ENCODE peak calls at places on chromosomes 7 and 10, in seven cellular contexts. J is neuronal stem cell, S is HCT116, L is MM.1S, R is neural progenitor cell, W is fibroblast of lung, T is PC-3. K is an unnamed sample.

GRCh38 chr10:59905735-59906416 is 480 bp downstream of the CCDC6 start:
- DNase-seq in T (no peak), S (no peak), L (no peak), R (peak), W (no peak), J (no peak), K (no peak)

GRCh38 chr10:96259150-96259549 is 12.2 kb downstream of the BLNK start:
- DNase-seq in W (no peak), S (no peak), L (no peak), R (no peak), J (no peak), T (no peak), K (no peak)

GRCh38 chr10:83963446-83963845 is 175.9 kb upstream of the GHITM start:
- DNase-seq in S (no peak), J (no peak), L (no peak), W (no peak), T (no peak), R (no peak), K (no peak)

GRCh38 chr7:16814987-16815386 is 10.2 kb upstream of the AGR2 start:
- DNase-seq in L (no peak), R (no peak), W (no peak), J (no peak), T (no peak), S (no peak), K (no peak)

GRCh38 chr10:113713297-113713982 is 33.7 kb downstream of the CASP7 start:
- DNase-seq in J (no peak), S (no peak), L (no peak), T (no peak), W (no peak), R (no peak), K (no peak)

GRCh38 chr10:17506390-17506789 is 52.0 kb upstream of the ST8SIA6 start:
- DNase-seq in R (no peak), L (no peak), T (no peak), S (no peak), W (no peak), J (no peak), K (no peak)

GRCh38 chr10:53700227-53700626 is 927.6 kb upstream of the MBL2 start:
- DNase-seq in W (no peak), T (no peak), S (no peak), L (no peak), R (no peak), J (no peak), K (no peak)

GRCh38 chr7:111075498-111075897 is 15.4 kb upstream of the LRRN3 start:
- DNase-seq in L (no peak), S (no peak), T (no peak), J (no peak), R (no peak), W (no peak), K (no peak)

GRCh38 chr7:512541-513311 is 6.9 kb downstream of the PDGFA start:
- DNase-seq in W (peak), T (no peak), L (no peak), J (no peak), R (no peak), S (no peak), K (peak)

GRCh38 chr10:13294156-13294555 is 5.7 kb downstream of the PHYH start:
- DNase-seq in T (no peak), R (peak), J (no peak), S (no peak), W (no peak), L (no peak), K (no peak)

GRCh38 chr10:13291821-13292773 is 7.8 kb downstream of the PHYH start:
- DNase-seq in J (no peak), S (no peak), R (no peak), L (no peak), T (no peak), W (no peak), K (no peak)

GRCh38 chr10:13298748-13299436 is 972 bp downstream of the PHYH start:
- DNase-seq in T (no peak), J (no peak), S (no peak), R (no peak), W (no peak), L (no peak), K (no peak)

GRCh38 chr10:13296476-13296875 is 3.4 kb downstream of the PHYH start:
- DNase-seq in T (no peak), J (no peak), L (no peak), W (peak), R (no peak), S (no peak), K (no peak)

DNA sequence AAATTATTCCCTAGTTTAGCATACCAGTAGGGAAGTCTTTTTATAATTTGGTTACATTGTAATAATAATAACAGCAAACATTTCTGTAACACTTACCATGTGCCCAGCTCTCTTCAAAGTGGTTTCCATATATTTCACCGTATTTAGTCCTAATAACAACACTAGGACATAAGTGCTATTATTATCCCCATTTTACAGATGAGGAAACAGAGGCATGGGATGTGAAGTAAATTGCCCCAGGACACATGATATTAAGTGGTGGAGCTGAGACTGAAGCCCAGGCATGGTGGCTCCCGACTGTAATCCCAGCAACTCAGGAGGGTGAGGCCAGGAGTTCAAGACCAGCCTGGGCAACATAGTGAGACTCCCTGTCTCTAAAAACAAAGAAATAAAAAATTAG is 5.1 kb downstream of the PHYH start:
- DNase-seq in J (no peak), T (no peak), R (no peak), W (no peak), S (no peak), L (no peak), K (no peak)
- H2AFZ ChIP-seq in J (no peak), T (no peak), R (no peak), W (no peak), S (no peak), L (no peak), K (no peak)

DNA sequence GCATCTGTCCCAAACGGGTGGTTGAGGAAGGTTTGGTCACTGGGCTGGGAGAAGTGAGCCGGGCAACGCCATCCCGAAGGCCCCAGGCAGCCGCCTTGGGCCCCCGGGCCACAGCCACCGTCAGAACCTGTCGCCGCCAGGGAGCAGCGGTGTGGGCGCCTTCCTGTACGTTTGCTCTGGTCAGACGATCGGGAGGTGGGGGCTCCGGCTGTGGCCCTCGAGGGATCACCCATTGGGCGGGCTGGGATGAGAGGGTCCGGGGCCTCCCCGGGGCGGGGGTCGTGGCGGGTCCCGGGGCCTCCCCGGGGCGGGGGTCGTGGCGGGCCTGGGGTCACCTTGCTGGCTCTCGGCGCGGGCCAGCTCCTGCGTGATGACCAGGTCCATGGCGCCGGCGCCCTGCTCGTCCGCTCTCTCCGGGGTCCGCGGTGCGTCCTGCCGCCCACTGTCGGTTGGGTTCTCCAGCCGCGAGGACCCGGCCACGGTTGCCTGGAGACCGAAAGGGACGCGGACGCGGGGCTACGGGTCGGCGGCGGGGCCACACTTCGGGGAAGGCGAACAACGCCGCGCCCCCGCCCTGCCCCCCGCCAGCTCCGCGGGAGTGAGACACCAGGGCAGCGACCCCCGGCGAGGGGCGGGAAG is at the start of gene CFAP46:
- DNase-seq in S (peak), T (no peak), L (no peak), W (peak), J (peak), R (peak), K (peak)
- H3K4me3 ChIP-seq in S (peak), T (no peak), L (no peak), W (peak), J (peak), R (peak), K (peak)

GRCh38 chr7:130793855-130794618 is 60.0 kb upstream of the KLF14 start:
- DNase-seq in T (no peak), L (no peak), R (no peak), S (peak), W (peak), J (no peak), K (peak)
- H3K9ac ChIP-seq in T (no peak), L (no peak), R (no peak), S (peak), W (no peak), J (no peak), K (peak)

DNA sequence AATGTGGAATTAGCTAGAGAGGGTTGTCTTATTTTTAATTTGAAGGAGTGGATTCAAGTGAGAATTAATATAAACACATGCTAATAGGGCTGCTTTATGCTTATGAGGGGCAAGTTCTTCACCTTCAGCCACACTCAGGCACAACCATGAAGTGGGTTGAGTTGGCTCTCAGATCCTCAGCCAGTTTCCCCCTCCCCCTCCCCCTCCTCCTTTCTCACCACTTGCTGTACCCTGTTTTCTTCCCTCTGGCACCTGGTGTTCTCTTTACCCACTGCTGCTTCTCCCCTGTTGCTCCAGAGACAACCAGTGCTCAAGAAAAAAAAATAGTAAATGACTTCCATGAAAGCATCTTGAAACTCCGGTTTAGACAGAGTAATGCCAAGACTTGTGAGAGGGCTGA is 1083.3 kb downstream of the CNTNAP2 start:
- DNase-seq in S (no peak), J (peak), R (no peak), W (no peak), L (no peak), T (no peak), K (no peak)
- H2AFZ ChIP-seq in S (no peak), J (no peak), R (peak), W (no peak), L (no peak), T (no peak), K (no peak)

DNA sequence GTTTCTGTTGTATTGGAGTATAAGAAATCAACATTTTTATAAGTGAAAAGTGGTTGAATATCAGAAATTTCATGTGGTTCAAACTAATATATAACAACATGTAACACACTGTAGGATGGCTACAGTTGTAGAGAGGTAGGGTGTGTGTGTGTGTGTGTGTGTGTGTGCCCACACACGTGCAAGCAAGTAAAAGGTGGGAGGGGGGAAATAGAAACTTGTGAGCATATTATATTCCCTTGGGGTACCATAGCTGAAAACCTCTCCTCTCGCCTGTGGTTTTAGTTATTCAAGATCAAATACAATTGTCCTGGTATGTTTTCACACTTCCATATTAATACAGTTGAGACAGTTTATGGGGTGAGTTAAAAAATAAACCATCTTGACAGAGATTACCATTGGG is 26.2 kb downstream of the SMNDC1 start:
- DNase-seq in R (no peak), L (no peak), S (no peak), T (no peak), J (no peak), W (no peak), K (no peak)
- H3K4me3 ChIP-seq in R (no peak), L (no peak), S (no peak), T (no peak), J (no peak), W (no peak), K (no peak)

DNA sequence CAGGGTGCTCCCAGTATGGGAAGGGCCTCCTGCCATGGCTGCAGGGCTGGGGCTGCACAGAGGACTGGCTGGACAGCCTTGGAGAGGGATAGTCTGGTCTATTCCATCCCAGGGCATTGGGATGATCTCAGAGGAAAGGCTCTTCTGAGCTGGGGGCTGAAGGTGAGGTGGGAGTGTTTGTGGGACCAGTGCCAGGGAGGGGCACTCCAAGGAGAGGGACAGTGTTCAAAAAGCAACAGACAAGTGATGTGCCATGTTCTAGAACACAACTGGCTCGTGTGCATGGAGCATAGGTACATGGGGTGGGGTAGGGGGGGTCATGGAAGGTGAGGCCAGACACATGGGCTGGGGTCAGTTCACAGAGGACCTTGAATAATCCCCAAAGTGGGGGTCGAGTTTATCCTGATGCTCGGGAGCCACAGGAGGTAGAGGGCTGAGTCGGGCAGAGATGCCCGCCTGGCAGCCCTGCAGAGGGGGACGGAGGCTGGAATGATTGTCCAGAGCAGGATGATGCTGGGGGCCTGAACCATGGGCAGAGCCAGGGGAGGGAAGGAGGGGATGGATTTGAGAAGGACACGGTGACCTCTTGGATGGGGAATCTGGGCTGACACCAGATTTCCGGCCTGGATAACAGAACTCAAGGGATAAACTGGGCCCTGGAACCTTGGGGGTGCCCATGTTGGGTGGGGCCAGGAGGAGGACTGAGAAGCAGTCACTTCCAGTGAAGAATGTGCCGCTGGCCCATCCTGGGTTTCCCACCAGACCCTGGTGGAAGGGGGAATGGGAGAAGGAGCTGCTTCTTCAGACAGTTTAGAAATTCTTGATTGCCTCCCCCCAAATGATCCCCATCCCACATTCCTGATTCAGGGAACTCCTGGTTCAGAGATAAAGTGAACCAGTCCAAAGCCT is 50.4 kb downstream of the NEURL1 start:
- DNase-seq in T (no peak), S (no peak), R (no peak), L (no peak), J (no peak), W (no peak), K (no peak)
- H3K9ac ChIP-seq in T (no peak), S (peak), R (no peak), L (no peak), J (no peak), W (no peak), K (no peak)

GRCh38 chr7:28179081-28180030 is 1.2 kb downstream of the JAZF1 start:
- DNase-seq in L (peak), J (peak), R (peak), S (no peak), W (peak), T (peak), K (no peak)
- H2AFZ ChIP-seq in L (no peak), J (peak), R (no peak), S (no peak), W (peak), T (peak), K (peak)

K was measured in astrocyte.